ENCODE peak calls at places on chromosomes 2 and 18, in eight cellular contexts. F is CD8-positive, alpha-beta memory T cell; P is BJ; C is bronchial epithelial cell; M is IMR-90; L is thyroid gland; D is heart right ventricle; B is right lobe of liver. W is an unnamed sample.
A peak's percentile ranks its signal among the peaks of the same experiment; 100 is the strongest.

GRCh38 chr2:72991980-72992733 is 74.8 kb downstream of the EMX1 start:
- DNase-seq in F (no peak), P (no peak), C (no peak), M (no peak), L (no peak), D (no peak), B (peak; percentile 4), W (no peak)

GRCh38 chr2:184596819-184597411 is 1.4 kb upstream of the ZNF804A start:
- DNase-seq in F (no peak), P (peak; percentile 28), C (peak; percentile 61), M (peak; percentile 81), L (no peak), D (no peak), B (no peak), W (no peak)

GRCh38 chr18:58438984-58439311 is 189.9 kb downstream of the ALPK2 start:
- DNase-seq in F (peak; percentile 4), P (no peak), C (no peak), M (no peak), L (no peak), D (no peak), B (no peak), W (no peak)

GRCh38 chr2:235194836-235195235 is 243.0 kb downstream of the SH3BP4 start:
- DNase-seq in F (no peak), P (no peak), C (no peak), M (no peak), L (no peak), D (no peak), B (no peak), W (no peak)

GRCh38 chr2:207767461-207768167 is 2.1 kb downstream of the FZD5 start:
- DNase-seq in F (no peak), P (no peak), C (peak; percentile 38), M (no peak), L (peak; percentile 75), D (no peak), B (peak; percentile 82), W (no peak)

GRCh38 chr2:43100883-43101662 is 125.3 kb downstream of the ZFP36L2 start:
- DNase-seq in F (no peak), P (no peak), C (no peak), M (peak; percentile 43), L (peak; percentile 66), D (peak; percentile 80), B (no peak), W (no peak)

GRCh38 chr2:118380915-118381653 is 292.8 kb downstream of the INSIG2 start:
- DNase-seq in F (no peak), P (no peak), C (peak; percentile 39), M (no peak), L (no peak), D (no peak), B (no peak), W (no peak)

GRCh38 chr2:232949016-232949415 is 64.0 kb downstream of the NGEF start:
- DNase-seq in F (no peak), P (no peak), C (no peak), M (no peak), L (no peak), D (no peak), B (no peak), W (no peak)

GRCh38 chr2:32937602-32938450 is 8.9 kb upstream of the LTBP1 start:
- DNase-seq in F (no peak), P (no peak), C (peak; percentile 65), M (peak; percentile 52), L (peak; percentile 17), D (no peak), B (no peak), W (no peak)

GRCh38 chr2:172639823-172640222 is 83.9 kb downstream of the PDK1 start:
- DNase-seq in F (no peak), P (peak; percentile 62), C (peak; percentile 91), M (peak; percentile 99), L (no peak), D (no peak), B (no peak), W (peak; percentile 34)

GRCh38 chr2:71468279-71469015 is 15.1 kb downstream of the DYSF start:
- DNase-seq in F (no peak), P (no peak), C (no peak), M (no peak), L (no peak), D (no peak), B (no peak), W (no peak)

GRCh38 chr2:71465356-71465755 is 12.0 kb downstream of the DYSF start:
- DNase-seq in F (no peak), P (no peak), C (no peak), M (no peak), L (no peak), D (no peak), B (no peak), W (no peak)

GRCh38 chr2:71465961-71466300 is 12.6 kb downstream of the DYSF start:
- DNase-seq in F (no peak), P (no peak), C (no peak), M (no peak), L (no peak), D (no peak), B (no peak), W (no peak)

GRCh38 chr2:71467180-71467815 is 13.9 kb downstream of the DYSF start:
- DNase-seq in F (no peak), P (no peak), C (no peak), M (no peak), L (no peak), D (no peak), B (no peak), W (no peak)

GRCh38 chr2:71466301-71467179 is 13.2 kb downstream of the DYSF start:
- DNase-seq in F (no peak), P (no peak), C (no peak), M (no peak), L (peak; percentile 32), D (peak; percentile 49), B (peak; percentile 77), W (no peak)
- H3K27me3 ChIP-seq in F (peaks cover 19% of the 10 kb centered on the region), P (peaks cover 40% of the 10 kb centered on the region), C (peaks cover 16% of the 10 kb centered on the region), M (peaks cover 69% of the 10 kb centered on the region), L (no peaks in the 10 kb centered on the region), D (no peaks in the 10 kb centered on the region), B (no peaks in the 10 kb centered on the region), W (peaks cover 15% of the 10 kb centered on the region)

GRCh38 chr2:240913810-240914644 is 7.9 kb downstream of the CROCC2 start:
- DNase-seq in F (peak; percentile 24), P (no peak), C (no peak), M (peak; percentile 55), L (peak; percentile 61), D (peak; percentile 71), B (no peak), W (no peak)
- H3K27me3 ChIP-seq in F (no peaks in the 10 kb centered on the region), P (no peaks in the 10 kb centered on the region), C (peaks cover 17% of the 10 kb centered on the region), M (no peaks in the 10 kb centered on the region), L (no peaks in the 10 kb centered on the region), D (peaks cover 7% of the 10 kb centered on the region), B (no peaks in the 10 kb centered on the region), W (peaks cover 7% of the 10 kb centered on the region)

GRCh38 chr2:203777030-203777429 is 70.6 kb downstream of the CD28 start:
- DNase-seq in F (no peak), P (no peak), C (no peak), M (no peak), L (no peak), D (no peak), B (no peak), W (no peak)

GRCh38 chr2:203772766-203773165 is 66.3 kb downstream of the CD28 start:
- DNase-seq in F (no peak), P (no peak), C (no peak), M (no peak), L (no peak), D (no peak), B (no peak), W (no peak)

GRCh38 chr2:203775684-203776083 is 69.2 kb downstream of the CD28 start:
- DNase-seq in F (no peak), P (no peak), C (no peak), M (peak; percentile 31), L (no peak), D (no peak), B (no peak), W (no peak)

DNA sequence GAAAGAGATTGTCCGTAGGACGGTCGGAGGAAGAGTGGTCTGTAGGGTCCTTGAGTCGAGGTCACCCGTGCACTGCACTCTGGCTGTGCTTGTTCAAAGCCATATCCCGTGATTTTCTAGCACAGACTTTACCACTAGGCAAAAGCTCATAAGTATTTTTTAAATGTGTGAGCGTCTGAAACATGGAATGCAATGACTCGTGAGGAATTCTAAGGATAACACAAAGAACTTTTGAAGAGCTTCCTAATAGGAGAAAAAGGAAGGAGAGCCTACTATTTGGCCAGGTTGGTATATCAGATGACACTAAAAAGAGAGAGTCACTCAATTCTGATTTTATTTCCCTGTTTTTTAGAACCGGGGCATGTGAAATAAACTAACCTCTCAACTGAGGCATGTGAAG is 68.3 kb downstream of the CD28 start:
- DNase-seq in F (no peak), P (no peak), C (no peak), M (peak; percentile 54), L (no peak), D (no peak), B (no peak), W (no peak)
- H3K27me3 ChIP-seq in F (no peaks in the 10 kb centered on the region), P (no peaks in the 10 kb centered on the region), C (no peaks in the 10 kb centered on the region), M (no peaks in the 10 kb centered on the region), L (no peaks in the 10 kb centered on the region), D (no peaks in the 10 kb centered on the region), B (no peaks in the 10 kb centered on the region), W (no peaks in the 10 kb centered on the region)

GRCh38 chr2:170822292-170822884 is 5.7 kb downstream of the GAD1 start:
- DNase-seq in F (no peak), P (no peak), C (no peak), M (no peak), L (no peak), D (no peak), B (no peak), W (no peak)
- H3K27me3 ChIP-seq in F (peaks cover 54% of the 10 kb centered on the region), P (peaks cover 59% of the 10 kb centered on the region), C (peaks cover 70% of the 10 kb centered on the region), M (peaks cover 82% of the 10 kb centered on the region), L (peaks cover 43% of the 10 kb centered on the region), D (peaks cover 72% of the 10 kb centered on the region), B (peaks cover 19% of the 10 kb centered on the region), W (peaks cover 63% of the 10 kb centered on the region)